ENCODE peak calls at places on chromosomes 13 and 19, in six cellular contexts. One of them, this sample, is unnamed.

GRCh38 chr19:55086730-55087541 is 11.3 kb downstream of the EPS8L1 start:
- DNase-seq in aorta: peak
- DNase-seq in HS-27A: no peak
- DNase-seq in SK-MEL-5: peak
- DNase-seq in activated CD4-positive, alpha-beta T cell treated with anti-CD3 and anti-CD28 coated beads, Interleukin-2, amount 50 U/mL, for 1 hour: peak
- DNase-seq in tibial nerve: peak
- DNase-seq in this sample: no peak

GRCh38 chr19:49499030-49499670 is 2.9 kb downstream of the RPS11 start:
- DNase-seq in tibial nerve: no peak
- DNase-seq in aorta: no peak
- DNase-seq in activated CD4-positive, alpha-beta T cell treated with anti-CD3 and anti-CD28 coated beads, Interleukin-2, amount 50 U/mL, for 1 hour: peak
- DNase-seq in SK-MEL-5: no peak
- DNase-seq in HS-27A: no peak
- DNase-seq in this sample: no peak

GRCh38 chr19:32691952-32692726 is 518 bp downstream of the NUDT19 start:
- DNase-seq in aorta: peak
- DNase-seq in HS-27A: no peak
- DNase-seq in activated CD4-positive, alpha-beta T cell treated with anti-CD3 and anti-CD28 coated beads, Interleukin-2, amount 50 U/mL, for 1 hour: peak
- DNase-seq in tibial nerve: peak
- DNase-seq in SK-MEL-5: peak
- DNase-seq in this sample: peak

GRCh38 chr13:28376604-28377003 is 118.3 kb downstream of the FLT1 start:
- DNase-seq in aorta: no peak
- DNase-seq in HS-27A: no peak
- DNase-seq in activated CD4-positive, alpha-beta T cell treated with anti-CD3 and anti-CD28 coated beads, Interleukin-2, amount 50 U/mL, for 1 hour: no peak
- DNase-seq in tibial nerve: no peak
- DNase-seq in SK-MEL-5: no peak
- DNase-seq in this sample: no peak

GRCh38 chr19:19591133-19591825 is 27.2 kb downstream of the PBX4 start:
- DNase-seq in tibial nerve: peak
- DNase-seq in activated CD4-positive, alpha-beta T cell treated with anti-CD3 and anti-CD28 coated beads, Interleukin-2, amount 50 U/mL, for 1 hour: peak
- DNase-seq in aorta: no peak
- DNase-seq in HS-27A: no peak
- DNase-seq in SK-MEL-5: peak
- DNase-seq in this sample: no peak

GRCh38 chr13:33341861-33342452 is 56.4 kb upstream of the STARD13 start:
- DNase-seq in aorta: no peak
- DNase-seq in tibial nerve: no peak
- DNase-seq in HS-27A: no peak
- DNase-seq in SK-MEL-5: no peak
- DNase-seq in activated CD4-positive, alpha-beta T cell treated with anti-CD3 and anti-CD28 coated beads, Interleukin-2, amount 50 U/mL, for 1 hour: no peak
- DNase-seq in this sample: no peak

GRCh38 chr13:51525567-51526165 is 58.6 kb upstream of the WDFY2 start:
- DNase-seq in aorta: no peak
- DNase-seq in tibial nerve: no peak
- DNase-seq in activated CD4-positive, alpha-beta T cell treated with anti-CD3 and anti-CD28 coated beads, Interleukin-2, amount 50 U/mL, for 1 hour: no peak
- DNase-seq in SK-MEL-5: no peak
- DNase-seq in HS-27A: no peak
- DNase-seq in this sample: no peak

GRCh38 chr13:99351772-99352171 is 44.6 kb upstream of the GPR183 start:
- DNase-seq in aorta: no peak
- DNase-seq in tibial nerve: no peak
- DNase-seq in HS-27A: no peak
- DNase-seq in SK-MEL-5: no peak
- DNase-seq in activated CD4-positive, alpha-beta T cell treated with anti-CD3 and anti-CD28 coated beads, Interleukin-2, amount 50 U/mL, for 1 hour: peak
- DNase-seq in this sample: no peak

GRCh38 chr13:75421987-75422386 is 60.0 kb downstream of the TBC1D4 start:
- DNase-seq in tibial nerve: no peak
- DNase-seq in HS-27A: no peak
- DNase-seq in SK-MEL-5: no peak
- DNase-seq in activated CD4-positive, alpha-beta T cell treated with anti-CD3 and anti-CD28 coated beads, Interleukin-2, amount 50 U/mL, for 1 hour: no peak
- DNase-seq in aorta: no peak
- DNase-seq in this sample: no peak

GRCh38 chr13:93066187-93066586 is 160.4 kb upstream of the GPC6 start:
- DNase-seq in aorta: no peak
- DNase-seq in SK-MEL-5: no peak
- DNase-seq in HS-27A: peak
- DNase-seq in tibial nerve: no peak
- DNase-seq in activated CD4-positive, alpha-beta T cell treated with anti-CD3 and anti-CD28 coated beads, Interleukin-2, amount 50 U/mL, for 1 hour: no peak
- DNase-seq in this sample: no peak

GRCh38 chr19:34288381-34288780 is 34.0 kb downstream of the GARRE1 start:
- DNase-seq in SK-MEL-5: no peak
- DNase-seq in HS-27A: no peak
- DNase-seq in tibial nerve: no peak
- DNase-seq in activated CD4-positive, alpha-beta T cell treated with anti-CD3 and anti-CD28 coated beads, Interleukin-2, amount 50 U/mL, for 1 hour: no peak
- DNase-seq in aorta: no peak
- DNase-seq in this sample: no peak

GRCh38 chr19:17834350-17835181 is 13.2 kb downstream of the JAK3 start:
- DNase-seq in aorta: no peak
- DNase-seq in HS-27A: no peak
- DNase-seq in SK-MEL-5: no peak
- DNase-seq in activated CD4-positive, alpha-beta T cell treated with anti-CD3 and anti-CD28 coated beads, Interleukin-2, amount 50 U/mL, for 1 hour: no peak
- DNase-seq in tibial nerve: no peak
- DNase-seq in this sample: no peak

GRCh38 chr13:50715402-50716146 is 127.9 kb downstream of the DLEU7 start:
- DNase-seq in activated CD4-positive, alpha-beta T cell treated with anti-CD3 and anti-CD28 coated beads, Interleukin-2, amount 50 U/mL, for 1 hour: no peak
- DNase-seq in aorta: no peak
- DNase-seq in HS-27A: no peak
- DNase-seq in tibial nerve: peak
- DNase-seq in SK-MEL-5: no peak
- DNase-seq in this sample: no peak

GRCh38 chr13:37453246-37453645 is 145.3 kb downstream of the POSTN start:
- DNase-seq in HS-27A: no peak
- DNase-seq in SK-MEL-5: peak
- DNase-seq in activated CD4-positive, alpha-beta T cell treated with anti-CD3 and anti-CD28 coated beads, Interleukin-2, amount 50 U/mL, for 1 hour: no peak
- DNase-seq in tibial nerve: no peak
- DNase-seq in aorta: no peak
- DNase-seq in this sample: no peak

GRCh38 chr13:64817721-64818120 is 2412.4 kb downstream of the PCDH9 start:
- DNase-seq in aorta: no peak
- DNase-seq in tibial nerve: no peak
- DNase-seq in SK-MEL-5: no peak
- DNase-seq in activated CD4-positive, alpha-beta T cell treated with anti-CD3 and anti-CD28 coated beads, Interleukin-2, amount 50 U/mL, for 1 hour: no peak
- DNase-seq in HS-27A: peak
- DNase-seq in this sample: no peak

GRCh38 chr13:75481176-75482069 is 546 bp downstream of the TBC1D4 start:
- DNase-seq in aorta: peak
- DNase-seq in SK-MEL-5: peak
- DNase-seq in HS-27A: no peak
- DNase-seq in tibial nerve: peak
- DNase-seq in activated CD4-positive, alpha-beta T cell treated with anti-CD3 and anti-CD28 coated beads, Interleukin-2, amount 50 U/mL, for 1 hour: peak
- DNase-seq in this sample: no peak